ENCODE peak calls at places on chromosomes 13 and 19, in five cellular contexts. N is thyroid gland, E is fibroblast of lung, B is lower lobe of right lung, X is ovary. F is an unnamed sample.

GRCh38 chr19:52716578-52716977 is 18.3 kb downstream of the ZNF611 start:
- DNase-seq in B (no peak), X (no peak), E (no peak), N (no peak), F (no peak)

GRCh38 chr19:20078696-20079095 is 896 bp downstream of the ZNF90 start:
- DNase-seq in E (peak; percentile 31), X (peak; percentile 57), N (peak; percentile 68), B (peak; percentile 49), F (no peak)

GRCh38 chr19:41811036-41811435 is 14.6 kb downstream of the CEACAM3 start:
- DNase-seq in N (no peak), B (no peak), X (no peak), E (no peak), F (peak; percentile 28)

GRCh38 chr19:45099465-45100201 is 6.7 kb downstream of the PPP1R37 start:
- DNase-seq in E (no peak), X (no peak), N (peak; percentile 65), B (no peak), F (no peak)

GRCh38 chr13:109744512-109745051 is 41.8 kb downstream of the IRS2 start:
- DNase-seq in E (peak; percentile 57), B (no peak), X (peak; percentile 91), N (peak; percentile 69), F (no peak)

GRCh38 chr13:51292000-51292550 is 47.4 kb upstream of the SERPINE3 start:
- DNase-seq in X (no peak), N (no peak), E (peak; percentile 77), B (no peak), F (no peak)

GRCh38 chr13:87779451-87779850 is 108.3 kb downstream of the SLITRK5 start:
- DNase-seq in B (no peak), X (no peak), N (no peak), E (peak; percentile 25), F (no peak)

GRCh38 chr19:55657004-55657747 is 2.3 kb downstream of the U2AF2 start:
- DNase-seq in E (no peak), N (peak; percentile 82), X (no peak), B (no peak), F (no peak)

GRCh38 chr13:32840113-32840512 is 176.1 kb upstream of the KL start:
- DNase-seq in N (no peak), X (no peak), E (no peak), B (no peak), F (no peak)

GRCh38 chr13:24220086-24220703 is 59.7 kb downstream of the SPATA13 start:
- DNase-seq in N (peak; percentile 54), E (peak; percentile 72), X (no peak), B (no peak), F (no peak)

GRCh38 chr19:2123682-2124387 is 27.1 kb downstream of the IZUMO4 start:
- DNase-seq in E (peak; percentile 5), N (no peak), B (no peak), X (no peak), F (peak; percentile 14)

GRCh38 chr19:31548941-31549340 is 199.7 kb upstream of the TSHZ3 start:
- DNase-seq in X (no peak), B (no peak), N (peak; percentile 41), E (peak; percentile 6), F (no peak)

GRCh38 chr19:39401549-39402416 is 4.9 kb upstream of the ZFP36 start:
- DNase-seq in B (peak; percentile 82), X (peak; percentile 59), N (peak; percentile 35), E (peak; percentile 85), F (peak; percentile 86)

GRCh38 chr13:29845440-29846056 is 4.9 kb downstream of the UBL3 start:
- DNase-seq in N (no peak), E (peak; percentile 27), B (no peak), X (no peak), F (no peak)

GRCh38 chr13:40190656-40191100 is 475.8 kb downstream of the FOXO1 start:
- DNase-seq in X (peak; percentile 54), B (no peak), N (no peak), E (peak; percentile 89), F (peak; percentile 37)

GRCh38 chr19:53942001-53942786 is 20.5 kb upstream of the CACNG8 start:
- DNase-seq in E (no peak), N (no peak), B (no peak), X (no peak), F (no peak)

GRCh38 chr13:27006519-27007161 is 165.0 kb downstream of the USP12 start:
- DNase-seq in B (peak; percentile 67), E (peak; percentile 34), N (no peak), X (no peak), F (peak; percentile 66)

GRCh38 chr13:99305180-99305965 is 1.8 kb downstream of the GPR183 start:
- DNase-seq in B (no peak), X (no peak), N (no peak), E (no peak), F (no peak)

GRCh38 chr19:17105548-17105947 is 30.0 kb downstream of the MYO9B start:
- DNase-seq in X (no peak), E (no peak), B (no peak), N (no peak), F (no peak)
- H3K4me3 ChIP-seq in X (no peak overlapping the region), E (no peak overlapping the region), B (no peak overlapping the region), N (no peak overlapping the region), F (no peak overlapping the region)

GRCh38 chr19:46447824-46448223 is 19.1 kb upstream of the PNMA8C start:
- DNase-seq in E (no peak), B (no peak), N (no peak), X (no peak), F (no peak)

GRCh38 chr19:46446021-46446420 is 17.3 kb upstream of the PNMA8C start:
- DNase-seq in E (no peak), N (no peak), B (no peak), X (no peak), F (no peak)

GRCh38 chr19:46451352-46451751 is 20.0 kb downstream of the PNMA8A start:
- DNase-seq in E (no peak), X (no peak), B (no peak), N (no peak), F (no peak)

GRCh38 chr19:46447006-46447405 is 18.3 kb upstream of the PNMA8C start:
- DNase-seq in N (no peak), X (no peak), E (no peak), B (no peak), F (no peak)

DNA sequence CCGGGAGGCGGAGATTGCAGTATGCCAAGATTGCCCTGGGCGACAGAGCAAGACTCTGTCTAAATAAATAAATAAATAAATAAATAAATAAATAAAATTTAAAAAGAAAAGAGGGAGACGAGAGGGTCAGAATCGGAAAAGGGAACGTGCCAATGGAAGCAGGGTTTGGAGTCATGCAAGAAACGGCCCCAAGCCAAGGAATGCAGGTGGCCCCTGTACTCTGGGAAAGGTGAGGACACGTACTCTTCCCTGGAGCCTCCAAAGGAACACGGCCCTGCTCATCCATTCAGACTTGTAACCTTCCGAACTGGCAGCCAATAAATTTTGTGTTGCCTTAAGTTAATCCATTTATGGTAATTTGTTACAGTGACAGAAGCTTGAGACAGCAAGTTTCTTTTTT is 19.9 kb upstream of the PNMA8C start:
- DNase-seq in X (no peak), N (no peak), E (no peak), B (no peak), F (no peak)
- H3K4me3 ChIP-seq in X (no peak overlapping the region), N (no peak overlapping the region), E (no peak overlapping the region), B (no peak overlapping the region), F (no peak overlapping the region)

GRCh38 chr19:48963371-48964204 is 1.5 kb upstream of the FTL start:
- DNase-seq in N (peak; percentile 76), X (peak; percentile 86), E (peak; percentile 70), B (peak; percentile 83), F (peak; percentile 83)

GRCh38 chr19:48965033-48965805 is at the start of gene FTL:
- DNase-seq in E (peak; percentile 92), N (peak; percentile 99), B (peak; percentile 99), X (peak; percentile 99), F (peak; percentile 99)

GRCh38 chr19:48965806-48966540 is 864 bp downstream of the FTL start:
- DNase-seq in E (peak; percentile 80), X (peak; percentile 91), B (peak; percentile 93), N (peak; percentile 80), F (peak; percentile 91)

GRCh38 chr19:48962849-48963165 is 2.3 kb upstream of the FTL start:
- DNase-seq in B (no peak), X (no peak), N (no peak), E (no peak), F (peak; percentile 38)

DNA sequence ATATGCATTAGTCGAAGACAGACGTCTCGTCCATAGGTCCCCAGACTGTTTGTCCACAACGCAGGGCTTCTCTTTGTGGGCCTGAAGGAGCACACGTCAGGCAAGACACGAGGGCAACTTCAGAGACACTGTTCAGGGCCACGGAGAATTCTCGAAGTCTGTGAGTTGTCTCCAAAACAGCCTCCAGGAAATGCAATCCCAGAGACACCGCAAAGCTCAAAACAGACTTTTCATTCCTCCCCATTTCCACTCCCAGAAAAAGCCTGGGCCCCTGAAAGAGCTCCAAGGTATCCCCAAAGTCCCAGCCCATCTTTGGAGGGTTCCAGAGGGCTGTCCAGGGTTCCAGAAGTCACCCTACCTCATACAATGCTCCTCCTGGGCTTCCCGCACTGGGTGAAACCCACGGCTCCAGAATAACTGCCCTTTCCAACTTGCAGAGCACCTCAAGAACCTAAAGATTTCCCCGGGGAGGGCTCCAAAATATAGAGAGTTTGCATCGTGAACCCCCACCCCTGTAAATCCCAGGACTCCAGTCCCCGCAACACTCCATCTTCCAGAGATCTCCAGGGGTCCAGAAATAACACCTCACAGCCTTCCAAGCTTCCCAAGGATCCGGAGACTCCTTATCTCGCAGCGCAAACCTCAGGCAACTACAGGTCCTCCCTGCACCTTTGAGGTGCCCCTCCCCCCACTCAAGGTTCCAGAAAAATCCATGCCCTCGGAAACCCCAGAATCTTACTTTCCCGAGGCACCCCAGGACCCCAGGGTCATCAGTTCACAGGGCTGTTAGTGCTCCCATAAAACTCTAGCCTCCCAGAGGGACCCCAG is 690 bp upstream of the FTL start:
- DNase-seq in N (no peak), X (no peak), B (peak; percentile 56), E (peak; percentile 43), F (no peak)
- H3K4me3 ChIP-seq in N (peak overlapping the region; percentile 95), X (peak overlapping the region; percentile 30), B (peak overlapping the region; percentile 96), E (peak overlapping the region; percentile 35), F (peak overlapping the region; percentile 81)

GRCh38 chr19:49338023-49338677 is 2.9 kb downstream of the CD37 start:
- DNase-seq in N (no peak), B (no peak), E (no peak), X (no peak), F (no peak)

GRCh38 chr19:49338691-49339363 is 3.6 kb downstream of the CD37 start:
- DNase-seq in X (peak; percentile 89), N (peak; percentile 88), E (peak; percentile 49), B (peak; percentile 93), F (peak; percentile 96)

GRCh38 chr19:49340069-49340864 is 5.1 kb downstream of the CD37 start:
- DNase-seq in E (no peak), X (peak; percentile 88), B (peak; percentile 75), N (peak; percentile 60), F (peak; percentile 81)

GRCh38 chr19:49340865-49341718 is 5.9 kb downstream of the CD37 start:
- DNase-seq in B (peak; percentile 26), N (no peak), E (no peak), X (no peak), F (no peak)

DNA sequence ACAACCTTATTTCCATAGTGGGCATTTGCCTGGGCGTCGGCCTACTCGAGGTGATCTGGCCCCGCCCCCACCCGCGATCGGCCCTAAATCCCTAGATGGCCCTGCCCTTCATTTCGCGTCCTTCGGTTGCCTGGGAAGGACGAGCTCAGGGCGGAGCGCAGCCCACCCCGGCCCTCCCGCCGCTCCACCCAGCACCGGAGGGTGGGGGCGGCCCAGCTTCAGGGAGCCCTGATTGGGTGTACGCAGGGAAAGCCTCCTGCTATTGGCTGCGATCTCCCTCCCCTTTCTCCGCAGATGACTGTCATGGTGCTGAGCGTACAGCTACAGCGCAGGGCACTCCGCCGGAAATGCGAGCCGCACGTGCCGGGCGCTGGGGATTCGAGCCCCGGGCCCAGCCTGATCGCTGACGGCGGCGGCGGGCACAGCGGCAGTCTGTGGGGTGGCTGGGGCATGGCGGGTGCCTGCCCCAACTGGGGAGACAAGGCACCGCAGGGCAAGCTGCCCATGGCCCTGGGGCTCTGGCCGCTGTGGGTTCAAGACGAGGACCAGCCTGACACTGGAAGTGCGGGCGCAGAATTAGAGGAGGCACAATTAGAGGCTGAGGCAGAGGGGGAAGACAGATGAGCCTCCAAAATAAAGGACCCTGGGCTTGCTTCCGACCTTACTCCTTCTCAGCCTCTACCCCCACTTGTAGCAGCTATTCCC is 4.3 kb downstream of the CD37 start:
- DNase-seq in X (peak; percentile 93), E (peak; percentile 91), B (peak; percentile 89), N (peak; percentile 85), F (peak; percentile 87)
- H3K4me3 ChIP-seq in X (peak overlapping the region; percentile 48), E (peak overlapping the region; percentile 16), B (peak overlapping the region; percentile 60), N (peak overlapping the region; percentile 28), F (no peak overlapping the region)

F was measured in mucosa of descending colon.